ENCODE peak calls at places on chromosome 17, in seven cellular contexts. T is prostate gland, F is transverse colon, R is stomach, H is spleen, Q is GM12878, J is esophagus muscularis mucosa. C is an unnamed sample. For H3K9me3, the result is how much of the 10 kb centered on the place peaks cover.

GRCh38 chr17:61687769-61688168 is 96.8 kb upstream of the NACA2 start:
- DNase-seq in T (no peak), F (no peak), R (no peak), H (no peak), Q (no peak), J (no peak), C (no peak)

GRCh38 chr17:74325743-74326379 is at the start of gene KIF19:
- DNase-seq in T (no peak), F (peak), R (peak), H (peak), Q (no peak), J (no peak), C (no peak)

GRCh38 chr17:62572488-62573469 is 54.7 kb upstream of the MRC2 start:
- DNase-seq in T (no peak), F (no peak), R (no peak), H (no peak), Q (no peak), J (no peak), C (no peak)

GRCh38 chr17:75181110-75181509 is 1.6 kb downstream of the SUMO2 start:
- DNase-seq in T (no peak), F (no peak), R (no peak), H (no peak), Q (no peak), J (no peak), C (no peak)

GRCh38 chr17:28092109-28092508 is 49.6 kb downstream of the NLK start:
- DNase-seq in T (no peak), F (no peak), R (no peak), H (no peak), Q (no peak), J (no peak), C (no peak)

GRCh38 chr17:72901098-72901497 is 191.4 kb downstream of the SLC39A11 start:
- DNase-seq in T (no peak), F (no peak), R (no peak), H (no peak), Q (no peak), J (no peak), C (no peak)

GRCh38 chr17:2056221-2057129 is 1.6 kb downstream of the HIC1 start:
- DNase-seq in T (no peak), F (peak), R (no peak), H (peak), Q (no peak), J (peak), C (peak)

GRCh38 chr17:75364078-75364477 is 41.4 kb downstream of the GRB2 start:
- DNase-seq in T (no peak), F (no peak), R (no peak), H (no peak), Q (no peak), J (no peak), C (no peak)

GRCh38 chr17:83196973-83197880 is 117.8 kb downstream of the METRNL start:
- DNase-seq in T (no peak), F (no peak), R (no peak), H (peak), Q (no peak), J (no peak), C (peak)

GRCh38 chr17:39547713-39548478 is 59.8 kb downstream of the NEUROD2 start:
- DNase-seq in T (peak), F (peak), R (peak), H (peak), Q (peak), J (peak), C (peak)

GRCh38 chr17:50147841-50148225 is 2.6 kb downstream of the PPP1R9B start:
- DNase-seq in T (no peak), F (peak), R (no peak), H (no peak), Q (no peak), J (no peak), C (no peak)

GRCh38 chr17:45144199-45145034 is 3.9 kb upstream of the HEXIM1 start:
- DNase-seq in T (peak), F (peak), R (peak), H (peak), Q (no peak), J (no peak), C (peak)

GRCh38 chr17:60280673-60281072 is 111.3 kb downstream of the USP32 start:
- DNase-seq in T (no peak), F (no peak), R (no peak), H (no peak), Q (no peak), J (no peak), C (no peak)

GRCh38 chr17:14311979-14312378 is 11.1 kb downstream of the HS3ST3B1 start:
- DNase-seq in T (no peak), F (no peak), R (no peak), H (no peak), Q (no peak), J (no peak), C (no peak)

GRCh38 chr17:44198721-44199552 is 747 bp downstream of the ATXN7L3 start:
- DNase-seq in T (peak), F (peak), R (peak), H (peak), Q (no peak), J (no peak), C (peak)

GRCh38 chr17:79777844-79778503 is at the start of gene CBX2:
- DNase-seq in T (peak), F (peak), R (peak), H (peak), Q (no peak), J (no peak), C (peak)

GRCh38 chr17:62307196-62307595 is 73.2 kb upstream of the EFCAB3 start:
- DNase-seq in T (no peak), F (no peak), R (no peak), H (no peak), Q (no peak), J (no peak), C (no peak)

GRCh38 chr17:19706791-19707727 is 9.3 kb downstream of the SLC47A2 start:
- DNase-seq in T (peak), F (no peak), R (no peak), H (no peak), Q (no peak), J (no peak), C (no peak)

GRCh38 chr17:43906951-43907424 is 348 bp downstream of the MPP2 start:
- DNase-seq in T (no peak), F (no peak), R (no peak), H (no peak), Q (no peak), J (no peak), C (peak)

GRCh38 chr17:56598471-56598870 is 5.0 kb downstream of the NOG start:
- DNase-seq in T (no peak), F (no peak), R (no peak), H (no peak), Q (no peak), J (no peak), C (no peak)

GRCh38 chr17:82343560-82343959 is 10.0 kb upstream of the SECTM1 start:
- DNase-seq in T (no peak), F (no peak), R (no peak), H (no peak), Q (no peak), J (no peak), C (no peak)

GRCh38 chr17:15909481-15909991 is 35.4 kb upstream of the ADORA2B start:
- DNase-seq in T (no peak), F (no peak), R (peak), H (no peak), Q (no peak), J (no peak), C (no peak)

GRCh38 chr17:61583242-61583641 is 7.8 kb downstream of the NACA2 start:
- DNase-seq in T (no peak), F (no peak), R (no peak), H (no peak), Q (no peak), J (no peak), C (no peak)

GRCh38 chr17:50198026-50198669 is 3.3 kb downstream of the COL1A1 start:
- DNase-seq in T (peak), F (peak), R (peak), H (no peak), Q (no peak), J (no peak), C (peak)

GRCh38 chr17:82648761-82649474 is 674 bp upstream of the WDR45B start:
- DNase-seq in T (peak), F (peak), R (peak), H (peak), Q (no peak), J (no peak), C (peak)

GRCh38 chr17:57853695-57854094 is 3.9 kb upstream of the MRPS23 start:
- DNase-seq in T (peak), F (peak), R (peak), H (no peak), Q (no peak), J (no peak), C (peak)

GRCh38 chr17:31275126-31275525 is 21.9 kb downstream of the OMG start:
- DNase-seq in T (no peak), F (no peak), R (no peak), H (no peak), Q (no peak), J (no peak), C (no peak)

GRCh38 chr17:47251421-47251940 is 2.1 kb upstream of the ITGB3 start:
- DNase-seq in T (no peak), F (no peak), R (no peak), H (no peak), Q (no peak), J (no peak), C (no peak)

GRCh38 chr17:2289878-2290478 is 13.6 kb downstream of the SMG6 start:
- DNase-seq in T (no peak), F (no peak), R (no peak), H (no peak), Q (no peak), J (no peak), C (no peak)

DNA sequence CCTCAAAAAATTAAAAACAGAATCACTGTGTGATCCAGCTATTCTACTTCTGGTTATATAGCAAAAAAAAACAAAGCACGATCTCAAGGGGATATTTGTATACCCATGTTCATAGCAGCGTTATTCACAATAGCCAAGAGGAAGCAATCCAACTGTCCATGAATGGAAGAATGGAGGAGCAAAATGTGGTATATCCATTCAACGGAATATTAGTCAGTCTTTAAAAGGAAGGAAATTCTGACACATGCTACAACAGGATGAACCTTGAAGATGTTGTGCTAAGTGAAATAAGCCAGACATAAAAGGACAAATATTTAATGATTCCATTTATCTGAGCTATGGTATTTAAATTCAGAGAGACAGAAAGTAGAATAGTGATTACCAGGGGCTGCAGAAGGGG is 4.6 kb upstream of the NOL11 start:
- DNase-seq in T (no peak), F (no peak), R (no peak), H (no peak), Q (no peak), J (no peak), C (no peak)
- H3K9me3 ChIP-seq in T (under half), F (under half), R (under half), H (under half), Q (under half), J (under half), C (under half)

DNA sequence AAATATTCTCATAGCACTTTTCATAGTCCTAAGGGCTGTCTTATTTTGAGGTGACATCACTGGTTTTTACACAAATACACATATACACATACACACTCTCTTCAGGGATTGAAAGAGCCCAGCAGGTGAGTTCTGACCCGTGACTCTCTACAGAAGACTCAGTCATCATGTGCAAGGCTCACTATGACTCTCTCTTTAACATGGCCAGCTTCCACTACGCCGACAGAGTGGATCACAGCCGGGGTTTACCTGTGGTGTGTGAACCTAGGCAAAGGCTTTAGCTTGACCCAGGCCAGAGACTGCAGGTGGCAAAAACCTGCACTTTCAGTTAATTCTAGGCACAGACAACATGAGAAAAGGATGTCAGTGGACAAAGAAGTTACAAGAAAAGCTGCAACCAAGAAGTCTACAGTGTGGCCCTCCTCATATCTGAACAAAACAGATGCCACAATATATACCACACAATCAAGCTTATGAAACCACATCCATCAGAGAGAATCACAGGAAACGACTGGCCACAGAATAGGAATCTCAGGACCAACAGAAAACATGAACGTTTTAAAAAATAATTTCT is 56.5 kb downstream of the CYTH1 start:
- DNase-seq in T (no peak), F (no peak), R (no peak), H (no peak), Q (no peak), J (no peak), C (no peak)
- TF ChIP-seq POLR2AphosphoS5 in T (no peak), F (no peak), R (no peak), H (no peak), Q (no peak), J (no peak), C (no peak)

GRCh38 chr17:78504156-78504925 is 72.9 kb downstream of the DNAH17 start:
- DNase-seq in T (no peak), F (no peak), R (no peak), H (peak), Q (no peak), J (no peak), C (no peak)
- H3K9me3 ChIP-seq in T (under half), F (under half), R (under half), H (under half), Q (under half), J (under half), C (under half)

GRCh38 chr17:76709077-76709950 is 1.5 kb downstream of the MXRA7 start:
- DNase-seq in T (peak), F (peak), R (peak), H (no peak), Q (no peak), J (peak), C (peak)
- TF ChIP-seq POLR2AphosphoS5 in T (peak), F (peak), R (peak), H (peak), Q (no peak), J (peak), C (peak)

DNA sequence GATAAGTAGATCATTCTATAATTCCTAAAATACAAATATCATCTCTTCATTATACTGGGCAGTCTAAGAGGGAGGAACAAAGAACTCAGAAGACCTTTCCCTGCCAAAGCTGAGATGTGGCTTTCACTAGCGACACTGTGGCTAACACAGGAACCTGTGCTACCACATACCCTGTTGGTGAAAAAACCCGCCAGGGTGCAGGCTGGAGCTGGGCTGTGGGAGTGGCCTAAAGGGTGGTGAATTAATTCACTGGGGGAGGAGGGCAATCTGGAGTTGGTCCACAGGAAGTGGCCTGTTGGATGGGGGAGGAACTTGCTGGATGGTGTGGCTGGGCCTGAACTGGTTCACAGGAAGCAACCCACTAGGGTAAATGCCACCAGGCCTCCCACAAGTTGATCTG is 7.4 kb downstream of the ZNF594 start:
- DNase-seq in T (no peak), F (no peak), R (no peak), H (no peak), Q (no peak), J (no peak), C (no peak)
- H3K9me3 ChIP-seq in T (under half), F (half or more), R (half or more), H (half or more), Q (half or more), J (half or more), C (half or more)

DNA sequence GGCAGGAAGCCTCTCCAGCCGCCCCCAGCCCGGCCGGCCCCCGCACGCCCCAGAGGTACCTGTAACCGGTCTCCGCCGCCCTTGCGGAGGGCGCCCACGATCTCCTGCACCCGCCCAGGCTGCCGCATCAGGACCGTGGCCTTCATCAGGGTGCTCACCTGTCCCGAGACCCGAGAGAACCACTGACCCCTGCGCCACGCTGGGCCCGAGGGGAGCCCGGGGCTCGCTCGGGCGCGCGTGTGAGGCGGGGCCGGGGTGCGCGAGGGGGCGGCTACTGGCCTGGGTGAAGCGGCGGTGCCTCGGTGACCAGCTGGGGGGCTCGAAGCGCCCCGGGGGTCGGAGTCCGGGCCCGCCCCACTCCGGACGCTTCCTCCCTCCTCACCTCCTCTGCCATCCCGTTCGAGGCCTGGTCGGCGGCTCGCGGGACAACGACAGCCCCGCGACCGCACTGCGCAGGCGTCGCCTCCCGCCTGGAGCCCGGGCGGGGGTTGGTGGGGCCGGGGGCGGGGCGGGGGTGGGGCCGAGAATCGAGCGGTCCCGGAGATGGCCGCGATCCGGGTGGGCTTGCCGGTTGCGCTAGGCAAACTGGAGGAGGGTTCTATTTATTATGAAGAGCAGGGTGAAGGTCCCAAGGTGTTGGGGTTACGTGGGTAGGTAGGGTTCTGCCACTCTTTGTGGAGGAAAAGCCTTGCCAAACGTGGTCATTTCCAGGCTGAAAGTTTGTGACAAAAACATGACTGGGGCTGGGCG is at the start of gene NT5C3B:
- DNase-seq in T (peak), F (peak), R (peak), H (peak), Q (no peak), J (no peak), C (peak)
- TF ChIP-seq POLR2AphosphoS5 in T (peak), F (peak), R (peak), H (peak), Q (no peak), J (peak), C (peak)

GRCh38 chr17:40699880-40700279 is 3.7 kb downstream of the KRT24 start:
- DNase-seq in T (no peak), F (no peak), R (no peak), H (no peak), Q (no peak), J (no peak), C (no peak)
- H3K9me3 ChIP-seq in T (under half), F (under half), R (under half), H (under half), Q (under half), J (under half), C (under half)

GRCh38 chr17:35817196-35817595 is 7.9 kb downstream of the TAF15 start:
- DNase-seq in T (no peak), F (no peak), R (no peak), H (no peak), Q (no peak), J (no peak), C (no peak)
- TF ChIP-seq POLR2AphosphoS5 in T (no peak), F (no peak), R (no peak), H (no peak), Q (no peak), J (no peak), C (no peak)

DNA sequence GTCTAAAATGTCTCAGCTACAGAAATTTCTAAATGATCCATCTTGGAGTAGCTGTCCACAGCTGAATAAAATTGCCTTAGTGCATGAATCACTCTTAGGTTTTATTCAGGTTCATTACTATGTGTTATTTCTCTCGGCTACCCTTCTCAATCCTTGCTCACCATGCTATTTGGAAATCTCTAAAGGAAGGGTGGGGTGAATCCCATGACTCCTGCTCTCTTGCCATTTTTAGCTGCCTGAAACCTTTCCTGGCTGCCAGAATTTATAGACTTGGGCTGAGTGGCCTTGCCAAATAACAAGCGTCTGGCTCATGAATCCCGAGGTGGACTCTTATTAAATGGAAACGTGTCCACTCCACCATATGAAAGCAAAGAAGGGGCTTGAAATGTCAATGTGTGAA is 936.1 kb upstream of the SOX9 start:
- DNase-seq in T (no peak), F (no peak), R (no peak), H (no peak), Q (no peak), J (no peak), C (peak)
- H3K9me3 ChIP-seq in T (under half), F (under half), R (under half), H (under half), Q (under half), J (under half), C (under half)

C was measured in sigmoid colon.